ENCODE peak calls at places on chromosome 11, in four cellular contexts. U, Q, H and T are unnamed samples.

GRCh38 chr11:86800076-86800955 is at the start of gene PRSS23:
- DNase-seq in U (peak; percentile 73), Q (peak; percentile 62), H (no peak), T (no peak)

GRCh38 chr11:980438-981365 is 55.0 kb downstream of the AP2A2 start:
- DNase-seq in U (no peak), Q (peak; percentile 26), H (no peak), T (no peak)

GRCh38 chr11:76636826-76637460 is 33.6 kb downstream of the LRRC32 start:
- DNase-seq in U (no peak), Q (no peak), H (no peak), T (no peak)

GRCh38 chr11:99534812-99535211 is 514.1 kb downstream of the CNTN5 start:
- DNase-seq in U (no peak), Q (peak; percentile 63), H (no peak), T (no peak)

GRCh38 chr11:36053901-36054300 is 110.0 kb downstream of the LDLRAD3 start:
- DNase-seq in U (no peak), Q (no peak), H (no peak), T (no peak)

GRCh38 chr11:1303196-1303821 is 6.1 kb downstream of the TOLLIP start:
- DNase-seq in U (no peak), Q (peak; percentile 10), H (no peak), T (no peak)

GRCh38 chr11:59550842-59551650 is 39.7 kb downstream of the OR4D9 start:
- DNase-seq in U (peak; percentile 86), Q (peak; percentile 98), H (peak; percentile 62), T (peak; percentile 38)

GRCh38 chr11:17932472-17932871 is 80.4 kb downstream of the SERGEF start:
- DNase-seq in U (no peak), Q (no peak), H (no peak), T (no peak)

GRCh38 chr11:88508808-88509581 is 171.5 kb upstream of the CTSC start:
- DNase-seq in U (peak; percentile 60), Q (peak; percentile 24), H (no peak), T (no peak)

GRCh38 chr11:47393163-47394049 is 15.0 kb upstream of the SLC39A13 start:
- DNase-seq in U (no peak), Q (peak; percentile 64), H (no peak), T (no peak)

GRCh38 chr11:72189448-72190250 is 2.3 kb upstream of the FOLR1 start:
- DNase-seq in U (peak; percentile 55), Q (no peak), H (no peak), T (no peak)

GRCh38 chr11:76630600-76630999 is 39.9 kb downstream of the LRRC32 start:
- DNase-seq in U (no peak), Q (no peak), H (no peak), T (no peak)

GRCh38 chr11:65008016-65008415 is 5.9 kb upstream of the ARL2 start:
- DNase-seq in U (no peak), Q (peak; percentile 14), H (no peak), T (no peak)

GRCh38 chr11:57751676-57752253 is at the start of gene BTBD18:
- DNase-seq in U (peak; percentile 19), Q (peak; percentile 74), H (no peak), T (no peak)

GRCh38 chr11:76892305-76892704 is 31.6 kb downstream of the ACER3 start:
- DNase-seq in U (no peak), Q (no peak), H (no peak), T (no peak)

GRCh38 chr11:13772223-13773046 is 104.0 kb downstream of the FAR1 start:
- DNase-seq in U (peak; percentile 98), Q (peak; percentile 80), H (no peak), T (no peak)

GRCh38 chr11:66641834-66642233 is 3.3 kb downstream of the RBM4 start:
- DNase-seq in U (peak; percentile 47), Q (no peak), H (no peak), T (no peak)

GRCh38 chr11:118921121-118921928 is 4.4 kb downstream of the BCL9L start:
- DNase-seq in U (no peak), Q (peak; percentile 96), H (no peak), T (no peak)

GRCh38 chr11:41660585-41660984 is 201.1 kb upstream of the LRRC4C start:
- DNase-seq in U (no peak), Q (no peak), H (no peak), T (no peak)

GRCh38 chr11:108654994-108655631 is 9.8 kb upstream of the DDX10 start:
- DNase-seq in U (peak; percentile 68), Q (peak; percentile 78), H (no peak), T (no peak)

GRCh38 chr11:7080900-7081299 is 7.9 kb upstream of the RBMXL2 start:
- DNase-seq in U (no peak), Q (no peak), H (no peak), T (no peak)

GRCh38 chr11:83612891-83613766 is 327.0 kb upstream of the CCDC90B start:
- DNase-seq in U (peak; percentile 62), Q (no peak), H (no peak), T (no peak)

GRCh38 chr11:76270387-76270786 is 64.1 kb upstream of the WNT11 start:
- DNase-seq in U (peak; percentile 65), Q (peak; percentile 16), H (no peak), T (no peak)

GRCh38 chr11:1482581-1483444 is 3.8 kb downstream of the MOB2 start:
- DNase-seq in U (no peak), Q (no peak), H (no peak), T (no peak)

GRCh38 chr11:34978236-34979191 is 62.1 kb downstream of the PDHX start:
- DNase-seq in U (no peak), Q (peak; percentile 30), H (no peak), T (no peak)

GRCh38 chr11:27370374-27370773 is 7.4 kb upstream of the CCDC34 start:
- DNase-seq in U (no peak), Q (no peak), H (no peak), T (no peak)

GRCh38 chr11:103709366-103709765 is 327.1 kb upstream of the DDI1 start:
- DNase-seq in U (no peak), Q (no peak), H (no peak), T (no peak)

GRCh38 chr11:132972565-132972964 is 559.7 kb downstream of the OPCML start:
- DNase-seq in U (no peak), Q (no peak), H (no peak), T (no peak)

GRCh38 chr11:27648840-27649239 is 51.4 kb downstream of the BDNF start:
- DNase-seq in U (no peak), Q (no peak), H (no peak), T (no peak)

GRCh38 chr11:62600367-62601113 is 1.1 kb downstream of the MTA2 start:
- DNase-seq in U (no peak), Q (no peak), H (no peak), T (no peak)

GRCh38 chr11:70173018-70173417 is 30.1 kb upstream of the FADD start:
- DNase-seq in U (no peak), Q (peak; percentile 9), H (no peak), T (no peak)

GRCh38 chr11:44535201-44535980 is 30.1 kb upstream of the CD82 start:
- DNase-seq in U (no peak), Q (no peak), H (no peak), T (no peak)

GRCh38 chr11:832529-833113 is at the start of gene CD151:
- DNase-seq in U (peak; percentile 38), Q (peak; percentile 46), H (no peak), T (no peak)